ENCODE peak calls at places on chromosomes 2 and 18, in five cellular contexts. D is H7, J is heart left ventricle, O is WERI-Rb-1, F is lower lobe of right lung. A is an unnamed sample.

GRCh38 chr2:29238497-29238896 is 123.3 kb downstream of the CLIP4 start:
- DNase-seq in D (peak; percentile 87), J (no peak), O (peak; percentile 66), F (no peak), A (no peak)

GRCh38 chr2:223549215-223549614 is 52.9 kb downstream of the SCG2 start:
- DNase-seq in D (no peak), J (no peak), O (no peak), F (no peak), A (no peak)

GRCh38 chr18:12431561-12431960 is 23.8 kb downstream of the PRELID3A start:
- DNase-seq in D (peak; percentile 50), J (no peak), O (no peak), F (no peak), A (no peak)

GRCh38 chr18:65018184-65018583 is 732.6 kb upstream of the CDH7 start:
- DNase-seq in D (no peak), J (no peak), O (no peak), F (no peak), A (no peak)

GRCh38 chr2:163859951-163860350 is 124.1 kb upstream of the FIGN start:
- DNase-seq in D (no peak), J (no peak), O (no peak), F (no peak), A (no peak)

GRCh38 chr2:29522951-29523669 is 398.3 kb downstream of the ALK start:
- DNase-seq in D (no peak), J (no peak), O (no peak), F (no peak), A (no peak)

GRCh38 chr2:200703926-200704637 is 107.6 kb upstream of the BZW1 start:
- DNase-seq in D (no peak), J (no peak), O (no peak), F (no peak), A (no peak)

GRCh38 chr2:75571730-75572430 is 11.1 kb upstream of the EVA1A start:
- DNase-seq in D (no peak), J (no peak), O (no peak), F (no peak), A (no peak)

GRCh38 chr18:72206814-72207213 is 337.3 kb downstream of the CBLN2 start:
- DNase-seq in D (no peak), J (no peak), O (no peak), F (no peak), A (no peak)

GRCh38 chr2:176781570-176782217 is 430.9 kb upstream of the HNRNPA3 start:
- DNase-seq in D (no peak), J (no peak), O (no peak), F (no peak), A (no peak)

GRCh38 chr2:170206246-170206645 is 28.3 kb downstream of the MYO3B start:
- DNase-seq in D (no peak), J (no peak), O (no peak), F (no peak), A (no peak)

GRCh38 chr2:234911271-234911670 is 40.5 kb upstream of the SH3BP4 start:
- DNase-seq in D (no peak), J (no peak), O (no peak), F (no peak), A (no peak)

GRCh38 chr18:24234850-24235418 is 96.1 kb downstream of the CABYR start:
- DNase-seq in D (no peak), J (no peak), O (no peak), F (no peak), A (no peak)

GRCh38 chr2:197092431-197092830 is 165.9 kb upstream of the PGAP1 start:
- DNase-seq in D (no peak), J (no peak), O (no peak), F (no peak), A (no peak)

GRCh38 chr18:35045121-35045520 is 3.9 kb downstream of the MAPRE2 start:
- DNase-seq in D (no peak), J (no peak), O (no peak), F (no peak), A (no peak)

GRCh38 chr18:41096504-41096903 is 858.5 kb upstream of the PIK3C3 start:
- DNase-seq in D (no peak), J (no peak), O (peak; percentile 47), F (no peak), A (no peak)

GRCh38 chr2:183172220-183172887 is 48.1 kb downstream of the NUP35 start:
- DNase-seq in D (peak; percentile 31), J (no peak), O (no peak), F (no peak), A (no peak)

GRCh38 chr2:240567137-240567871 is 980 bp upstream of the RNPEPL1 start:
- DNase-seq in D (peak; percentile 56), J (peak; percentile 24), O (peak; percentile 8), F (peak; percentile 57), A (peak; percentile 18)

GRCh38 chr2:46850742-46851141 is 64.9 kb downstream of the MCFD2 start:
- DNase-seq in D (no peak), J (peak; percentile 61), O (no peak), F (no peak), A (no peak)

GRCh38 chr2:27191107-27191829 is 20.6 kb upstream of the ATRAID start:
- DNase-seq in D (peak; percentile 80), J (peak; percentile 29), O (peak; percentile 80), F (no peak), A (no peak)

GRCh38 chr18:22219568-22220355 is 50.4 kb downstream of the GATA6 start:
- DNase-seq in D (peak; percentile 50), J (no peak), O (no peak), F (no peak), A (no peak)

GRCh38 chr18:58180738-58181353 is 136.8 kb downstream of the NEDD4L start:
- DNase-seq in D (peak; percentile 81), J (peak; percentile 31), O (peak; percentile 72), F (no peak), A (peak; percentile 25)

GRCh38 chr2:112487444-112487961 is 5.5 kb downstream of the TTL start:
- DNase-seq in D (no peak), J (no peak), O (no peak), F (no peak), A (no peak)

GRCh38 chr2:144674071-144674470 is 154.2 kb upstream of the ZEB2 start:
- DNase-seq in D (no peak), J (no peak), O (no peak), F (no peak), A (no peak)

GRCh38 chr2:17718689-17719088 is 34.9 kb downstream of the SMC6 start:
- DNase-seq in D (no peak), J (no peak), O (peak; percentile 24), F (no peak), A (no peak)

GRCh38 chr18:36303203-36303844 is 5.8 kb downstream of the FHOD3 start:
- DNase-seq in D (peak; percentile 47), J (no peak), O (peak; percentile 61), F (no peak), A (no peak)

GRCh38 chr2:111900859-111901258 is 2.5 kb downstream of the MERTK start:
- DNase-seq in D (peak; percentile 51), J (peak; percentile 33), O (peak; percentile 47), F (no peak), A (peak; percentile 46)

GRCh38 chr18:7822435-7823425 is 255.6 kb downstream of the PTPRM start:
- DNase-seq in D (no peak), J (no peak), O (no peak), F (no peak), A (peak; percentile 51)

GRCh38 chr18:48393776-48394175 is 15.4 kb downstream of the ZBTB7C start:
- DNase-seq in D (no peak), J (no peak), O (no peak), F (no peak), A (no peak)

GRCh38 chr18:48391863-48392262 is 17.3 kb downstream of the ZBTB7C start:
- DNase-seq in D (no peak), J (peak; percentile 34), O (no peak), F (no peak), A (peak; percentile 40)

GRCh38 chr18:48392266-48392665 is 16.9 kb downstream of the ZBTB7C start:
- DNase-seq in D (no peak), J (no peak), O (no peak), F (no peak), A (no peak)

GRCh38 chr18:48395646-48396045 is 13.5 kb downstream of the ZBTB7C start:
- DNase-seq in D (no peak), J (no peak), O (no peak), F (no peak), A (no peak)

DNA sequence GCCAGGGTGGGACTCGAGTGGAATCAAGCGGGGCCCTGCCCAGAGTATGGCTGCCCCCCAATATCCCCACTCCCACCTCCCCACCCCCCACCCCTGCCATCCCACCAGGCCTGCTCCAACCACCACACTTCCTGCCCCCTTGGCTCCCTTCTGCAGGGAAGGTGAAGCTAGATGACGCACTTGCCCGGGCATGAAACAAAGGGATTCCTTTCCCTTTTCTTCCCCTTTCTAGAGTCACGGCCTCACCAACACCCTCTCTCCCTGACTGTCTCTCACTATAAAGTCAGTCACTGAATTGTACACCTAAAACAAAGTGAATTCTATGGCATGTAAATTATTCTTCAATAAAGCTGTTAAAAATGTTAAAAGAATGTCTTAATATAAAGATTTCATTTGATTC is 16.0 kb downstream of the ZBTB7C start:
- DNase-seq in D (no peak), J (no peak), O (no peak), F (no peak), A (no peak)
- H3K27me3 ChIP-seq in D (no peaks in the 10 kb centered on the region), J (no peaks in the 10 kb centered on the region), O (no peaks in the 10 kb centered on the region), F (no peaks in the 10 kb centered on the region), A (peaks cover 8% of the 10 kb centered on the region)

GRCh38 chr2:185215497-185215896 is 523.1 kb upstream of the FSIP2 start:
- DNase-seq in D (peak; percentile 21), J (no peak), O (no peak), F (no peak), A (no peak)

GRCh38 chr2:185222311-185222710 is 516.3 kb upstream of the FSIP2 start:
- DNase-seq in D (no peak), J (no peak), O (no peak), F (no peak), A (no peak)

GRCh38 chr2:185219981-185220380 is 518.6 kb upstream of the FSIP2 start:
- DNase-seq in D (no peak), J (no peak), O (no peak), F (no peak), A (no peak)
- H3K4me3 ChIP-seq in D (no peak overlapping the region), J (no peak overlapping the region), O (no peak overlapping the region), F (no peak overlapping the region), A (no peak overlapping the region)

DNA sequence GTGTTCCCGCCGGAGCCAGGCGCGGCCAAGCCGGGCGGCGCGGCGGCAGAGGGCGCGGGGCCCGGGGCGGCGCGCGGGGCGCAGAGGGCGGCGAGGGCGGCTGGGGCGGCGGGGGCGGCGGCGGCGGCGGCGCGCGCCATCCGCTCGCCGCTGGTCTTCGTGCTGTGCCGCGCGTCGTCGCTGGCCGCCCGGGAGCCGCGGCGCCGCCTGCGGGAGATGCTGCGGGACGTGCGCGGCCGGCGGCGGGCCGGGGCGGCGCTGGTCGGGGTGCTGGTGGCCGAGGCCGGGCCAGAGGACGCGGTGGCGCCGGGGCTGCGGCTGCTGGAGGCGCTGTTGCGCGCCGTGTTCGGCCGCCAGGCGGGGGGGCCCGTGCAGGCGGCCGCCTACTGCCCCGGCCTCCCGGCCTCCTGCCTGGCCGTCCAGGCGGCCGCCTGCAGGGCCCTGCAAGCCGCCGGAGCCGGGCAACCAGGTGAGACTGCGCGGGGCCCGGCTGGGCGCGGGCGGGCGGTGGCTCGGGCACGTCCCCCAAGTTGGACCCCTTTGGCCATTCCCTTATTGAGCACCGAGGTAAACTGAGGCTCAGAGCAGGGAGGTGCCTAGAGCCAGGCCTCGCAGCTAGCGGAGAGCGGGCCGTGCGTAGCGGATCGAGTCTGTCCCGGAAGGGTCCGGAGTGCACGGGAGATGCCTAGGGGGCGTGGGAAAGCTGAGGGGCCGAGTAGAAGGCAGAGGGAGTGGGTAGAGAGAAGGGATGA is 584 bp downstream of the C2orf72 start:
- DNase-seq in D (peak; percentile 88), J (no peak), O (peak; percentile 47), F (no peak), A (no peak)
- H3K27me3 ChIP-seq in D (peaks cover 45% of the 10 kb centered on the region), J (peaks cover 75% of the 10 kb centered on the region), O (no peaks in the 10 kb centered on the region), F (peaks cover 51% of the 10 kb centered on the region), A (peaks cover 89% of the 10 kb centered on the region)

GRCh38 chr2:174878537-174879147 is 114.4 kb upstream of the CHRNA1 start:
- DNase-seq in D (no peak), J (peak; percentile 20), O (no peak), F (no peak), A (peak; percentile 20)
- H3K4me3 ChIP-seq in D (no peak overlapping the region), J (no peak overlapping the region), O (no peak overlapping the region), F (peak overlapping the region; percentile 38), A (peak overlapping the region; percentile 37)

A was measured in heart right ventricle.